ENCODE peak calls at places on chromosomes 7 and 10, in four cellular contexts. One of them, this sample, is unnamed.

GRCh38 chr7:128427289-128427891 is 17.6 kb upstream of the IMPDH1 start:
- DNase-seq in NCI-H1092: peak
- DNase-seq in body of pancreas: peak
- DNase-seq in T-helper 1 cell: no peak
- DNase-seq in this sample: no peak

GRCh38 chr7:115306541-115306940 is 384.6 kb downstream of the MDFIC start:
- DNase-seq in NCI-H1092: no peak
- DNase-seq in body of pancreas: no peak
- DNase-seq in T-helper 1 cell: no peak
- DNase-seq in this sample: no peak

GRCh38 chr10:121739114-121739513 is 140.9 kb upstream of the FGFR2 start:
- DNase-seq in NCI-H1092: no peak
- DNase-seq in body of pancreas: no peak
- DNase-seq in T-helper 1 cell: no peak
- DNase-seq in this sample: no peak

GRCh38 chr10:34918060-34918840 is 103.2 kb upstream of the PARD3 start:
- DNase-seq in NCI-H1092: no peak
- DNase-seq in body of pancreas: no peak
- DNase-seq in T-helper 1 cell: no peak
- DNase-seq in this sample: no peak

GRCh38 chr7:23200331-23200730 is 18.5 kb downstream of the NUP42 start:
- DNase-seq in NCI-H1092: no peak
- DNase-seq in body of pancreas: no peak
- DNase-seq in T-helper 1 cell: no peak
- DNase-seq in this sample: no peak

GRCh38 chr7:2572101-2572842 is 13.5 kb downstream of the IQCE start:
- DNase-seq in NCI-H1092: no peak
- DNase-seq in body of pancreas: peak
- DNase-seq in T-helper 1 cell: no peak
- DNase-seq in this sample: no peak

GRCh38 chr7:33706666-33707194 is 198.6 kb upstream of the BMPER start:
- DNase-seq in NCI-H1092: peak
- DNase-seq in body of pancreas: no peak
- DNase-seq in T-helper 1 cell: no peak
- DNase-seq in this sample: no peak

GRCh38 chr10:110425684-110426293 is 71.9 kb upstream of the DUSP5 start:
- DNase-seq in NCI-H1092: no peak
- DNase-seq in body of pancreas: no peak
- DNase-seq in T-helper 1 cell: no peak
- DNase-seq in this sample: peak

GRCh38 chr7:22251284-22251683 is 105.7 kb downstream of the RAPGEF5 start:
- DNase-seq in NCI-H1092: peak
- DNase-seq in body of pancreas: peak
- DNase-seq in T-helper 1 cell: no peak
- DNase-seq in this sample: no peak

GRCh38 chr7:103668538-103668937 is 222.5 kb upstream of the SLC26A5 start:
- DNase-seq in NCI-H1092: no peak
- DNase-seq in body of pancreas: no peak
- DNase-seq in T-helper 1 cell: no peak
- DNase-seq in this sample: no peak

GRCh38 chr7:894164-894867 is 18.0 kb downstream of the GET4 start:
- DNase-seq in NCI-H1092: no peak
- DNase-seq in body of pancreas: no peak
- DNase-seq in T-helper 1 cell: no peak
- DNase-seq in this sample: no peak

GRCh38 chr10:73893386-73893785 is 17.5 kb upstream of the PLAU start:
- DNase-seq in NCI-H1092: no peak
- DNase-seq in body of pancreas: no peak
- DNase-seq in T-helper 1 cell: no peak
- DNase-seq in this sample: no peak

GRCh38 chr10:130547368-130547767 is 411.2 kb downstream of the GLRX3 start:
- DNase-seq in NCI-H1092: no peak
- DNase-seq in body of pancreas: no peak
- DNase-seq in T-helper 1 cell: no peak
- DNase-seq in this sample: no peak

GRCh38 chr7:43491984-43492383 is 90.9 kb upstream of the STK17A start:
- DNase-seq in NCI-H1092: no peak
- DNase-seq in body of pancreas: no peak
- DNase-seq in T-helper 1 cell: no peak
- DNase-seq in this sample: no peak

GRCh38 chr10:17851611-17852010 is 42.5 kb downstream of the MRC1 start:
- DNase-seq in NCI-H1092: no peak
- DNase-seq in body of pancreas: peak
- DNase-seq in T-helper 1 cell: no peak
- DNase-seq in this sample: no peak

GRCh38 chr10:44046605-44047004 is 338.3 kb downstream of the CXCL12 start:
- DNase-seq in NCI-H1092: no peak
- DNase-seq in body of pancreas: peak
- DNase-seq in T-helper 1 cell: no peak
- DNase-seq in this sample: no peak

GRCh38 chr7:98418636-98419315 is 17.9 kb upstream of the BAIAP2L1 start:
- DNase-seq in NCI-H1092: no peak
- DNase-seq in body of pancreas: peak
- DNase-seq in T-helper 1 cell: no peak
- DNase-seq in this sample: no peak

GRCh38 chr10:108393111-108393510 is 1228.6 kb upstream of the SORCS1 start:
- DNase-seq in NCI-H1092: no peak
- DNase-seq in body of pancreas: no peak
- DNase-seq in T-helper 1 cell: no peak
- DNase-seq in this sample: no peak

GRCh38 chr10:116912162-116912561 is 62.9 kb downstream of the ENO4 start:
- DNase-seq in NCI-H1092: no peak
- DNase-seq in body of pancreas: no peak
- DNase-seq in T-helper 1 cell: no peak
- DNase-seq in this sample: no peak

GRCh38 chr7:92674379-92674778 is 84.2 kb upstream of the FAM133B start:
- DNase-seq in NCI-H1092: peak
- DNase-seq in body of pancreas: no peak
- DNase-seq in T-helper 1 cell: no peak
- DNase-seq in this sample: no peak

GRCh38 chr10:90125966-90126600 is 424.7 kb downstream of the KIF20B start:
- DNase-seq in NCI-H1092: no peak
- DNase-seq in body of pancreas: no peak
- DNase-seq in T-helper 1 cell: no peak
- DNase-seq in this sample: no peak

GRCh38 chr7:43018446-43018845 is 86.3 kb downstream of the MRPL32 start:
- DNase-seq in NCI-H1092: no peak
- DNase-seq in body of pancreas: no peak
- DNase-seq in T-helper 1 cell: no peak
- DNase-seq in this sample: no peak

GRCh38 chr7:23967949-23968599 is 258.1 kb downstream of the STK31 start:
- DNase-seq in NCI-H1092: no peak
- DNase-seq in body of pancreas: no peak
- DNase-seq in T-helper 1 cell: no peak
- DNase-seq in this sample: no peak

GRCh38 chr7:127383123-127383835 is 9.2 kb downstream of the ZNF800 start:
- DNase-seq in NCI-H1092: no peak
- DNase-seq in body of pancreas: no peak
- DNase-seq in T-helper 1 cell: no peak
- DNase-seq in this sample: no peak

GRCh38 chr10:17737021-17737965 is 14.7 kb upstream of the TMEM236 start:
- DNase-seq in NCI-H1092: no peak
- DNase-seq in body of pancreas: peak
- DNase-seq in T-helper 1 cell: no peak
- DNase-seq in this sample: no peak

GRCh38 chr7:14747701-14748100 is 154.8 kb downstream of the DGKB start:
- DNase-seq in NCI-H1092: no peak
- DNase-seq in body of pancreas: no peak
- DNase-seq in T-helper 1 cell: no peak
- DNase-seq in this sample: no peak

GRCh38 chr7:30983914-30984247 is 20.1 kb downstream of the GHRHR start:
- DNase-seq in NCI-H1092: no peak
- DNase-seq in body of pancreas: no peak
- DNase-seq in T-helper 1 cell: no peak
- DNase-seq in this sample: no peak

GRCh38 chr10:14296081-14296709 is 34.5 kb downstream of the FRMD4A start:
- DNase-seq in NCI-H1092: no peak
- DNase-seq in body of pancreas: peak
- DNase-seq in T-helper 1 cell: no peak
- DNase-seq in this sample: no peak

GRCh38 chr10:100887761-100888296 is 24.9 kb upstream of the SLF2 start:
- DNase-seq in NCI-H1092: no peak
- DNase-seq in body of pancreas: no peak
- DNase-seq in T-helper 1 cell: no peak
- DNase-seq in this sample: no peak

GRCh38 chr10:118542205-118542604 is 53.2 kb downstream of the PRLHR start:
- DNase-seq in NCI-H1092: no peak
- DNase-seq in body of pancreas: no peak
- DNase-seq in T-helper 1 cell: no peak
- DNase-seq in this sample: no peak

GRCh38 chr7:93374345-93374940 is 142.3 kb downstream of the VPS50 start:
- DNase-seq in NCI-H1092: peak
- DNase-seq in body of pancreas: no peak
- DNase-seq in T-helper 1 cell: no peak
- DNase-seq in this sample: no peak

GRCh38 chr10:11863353-11864105 is 40.4 kb downstream of the PROSER2 start:
- DNase-seq in NCI-H1092: no peak
- DNase-seq in body of pancreas: no peak
- DNase-seq in T-helper 1 cell: no peak
- DNase-seq in this sample: peak

GRCh38 chr10:72156223-72156622 is 59.6 kb upstream of the ANAPC16 start:
- DNase-seq in NCI-H1092: no peak
- DNase-seq in body of pancreas: no peak
- DNase-seq in T-helper 1 cell: no peak
- DNase-seq in this sample: no peak